ENCODE peak calls at places on chromosomes 12 and 14, in five cellular contexts. W is transverse colon, Z is SK-N-MC, N is stomach, C is HCT116. A is an unnamed sample. For H3K9me3, the result is how much of the 10 kb centered on the place peaks cover.

GRCh38 chr12:132724506-132725220 is 14.0 kb downstream of the PGAM5 start:
- DNase-seq in W (no peak), Z (no peak), N (no peak), C (no peak), A (no peak)

GRCh38 chr14:68878908-68879307 is 86.0 kb upstream of the ZFP36L1 start:
- DNase-seq in W (no peak), Z (no peak), N (no peak), C (no peak), A (no peak)

GRCh38 chr12:108468149-108468968 is 46.7 kb upstream of the FICD start:
- DNase-seq in W (no peak), Z (no peak), N (no peak), C (no peak), A (no peak)

GRCh38 chr14:89255852-89256251 is 161.2 kb downstream of the FOXN3 start:
- DNase-seq in W (no peak), Z (no peak), N (no peak), C (no peak), A (no peak)

GRCh38 chr12:30753233-30753632 is 1.5 kb downstream of the CAPRIN2 start:
- DNase-seq in W (no peak), Z (peak), N (no peak), C (no peak), A (peak)

GRCh38 chr14:32662234-32662633 is 276.4 kb upstream of the NPAS3 start:
- DNase-seq in W (no peak), Z (no peak), N (no peak), C (no peak), A (no peak)

GRCh38 chr12:91630906-91631305 is 448.3 kb upstream of the DCN start:
- DNase-seq in W (no peak), Z (no peak), N (no peak), C (no peak), A (no peak)

GRCh38 chr12:48296586-48297396 is 53.9 kb downstream of the ZNF641 start:
- DNase-seq in W (peak), Z (peak), N (peak), C (no peak), A (peak)

GRCh38 chr14:61152851-61153364 is 128.2 kb downstream of the TMEM30B start:
- DNase-seq in W (no peak), Z (no peak), N (no peak), C (no peak), A (no peak)

GRCh38 chr12:4490973-4491372 is 45.4 kb upstream of the FGF6 start:
- DNase-seq in W (no peak), Z (no peak), N (no peak), C (no peak), A (no peak)

GRCh38 chr14:99809864-99810854 is 16.9 kb downstream of the EML1 start:
- DNase-seq in W (no peak), Z (no peak), N (peak), C (no peak), A (no peak)

GRCh38 chr12:110038741-110039084 is 9.6 kb downstream of the C12orf76 start:
- DNase-seq in W (no peak), Z (no peak), N (no peak), C (no peak), A (no peak)

GRCh38 chr12:70367268-70368141 is 1.4 kb downstream of the KCNMB4 start:
- DNase-seq in W (no peak), Z (no peak), N (no peak), C (no peak), A (no peak)

GRCh38 chr12:88243886-88244491 is 101.9 kb downstream of the TMTC3 start:
- DNase-seq in W (no peak), Z (no peak), N (no peak), C (no peak), A (no peak)

GRCh38 chr14:54564799-54565235 is 2.1 kb upstream of the SAMD4A start:
- DNase-seq in W (no peak), Z (peak), N (no peak), C (no peak), A (no peak)

GRCh38 chr14:83347874-83348273 is 1814.2 kb upstream of the SEL1L start:
- DNase-seq in W (no peak), Z (no peak), N (no peak), C (no peak), A (no peak)

GRCh38 chr14:99093532-99094517 is 178.2 kb downstream of the BCL11B start:
- DNase-seq in W (no peak), Z (no peak), N (no peak), C (no peak), A (no peak)

GRCh38 chr14:99230271-99231141 is 41.5 kb downstream of the BCL11B start:
- DNase-seq in W (peak), Z (no peak), N (no peak), C (no peak), A (no peak)

GRCh38 chr12:108933950-108934349 is 54.1 kb downstream of the DAO start:
- DNase-seq in W (no peak), Z (no peak), N (no peak), C (no peak), A (no peak)

GRCh38 chr14:24456980-24457379 is 14.4 kb upstream of the SDR39U1 start:
- DNase-seq in W (no peak), Z (no peak), N (no peak), C (no peak), A (no peak)

GRCh38 chr14:77892381-77892871 is 92.5 kb downstream of the ADCK1 start:
- DNase-seq in W (no peak), Z (no peak), N (peak), C (no peak), A (no peak)

GRCh38 chr14:89428556-89429196 is 11.6 kb upstream of the FOXN3 start:
- DNase-seq in W (no peak), Z (no peak), N (no peak), C (no peak), A (no peak)

GRCh38 chr14:29148221-29148620 is 381.6 kb downstream of the FOXG1 start:
- DNase-seq in W (no peak), Z (no peak), N (no peak), C (no peak), A (no peak)

GRCh38 chr14:28057286-28058011 is 709.1 kb upstream of the FOXG1 start:
- DNase-seq in W (no peak), Z (no peak), N (no peak), C (no peak), A (no peak)

GRCh38 chr14:28058012-28058296 is 708.6 kb upstream of the FOXG1 start:
- DNase-seq in W (no peak), Z (no peak), N (no peak), C (no peak), A (no peak)

GRCh38 chr14:28055008-28055407 is 711.6 kb upstream of the FOXG1 start:
- DNase-seq in W (no peak), Z (no peak), N (no peak), C (no peak), A (no peak)

GRCh38 chr14:28052251-28052650 is 714.3 kb upstream of the FOXG1 start:
- DNase-seq in W (no peak), Z (no peak), N (no peak), C (no peak), A (no peak)
- H3K9me3 ChIP-seq in W (under half), Z (under half), N (under half), C (under half), A (under half)

GRCh38 chr14:33986804-33987203 is 35.9 kb upstream of the EGLN3 start:
- DNase-seq in W (no peak), Z (no peak), N (no peak), C (peak), A (no peak)
- TF ChIP-seq POLR2AphosphoS5 in W (no peak), Z (no peak), N (no peak), C (no peak), A (no peak)

GRCh38 chr14:106055257-106055656 is 528.9 kb downstream of the TMEM121 start:
- DNase-seq in W (no peak), Z (no peak), N (no peak), C (no peak), A (no peak)
- H3K9me3 ChIP-seq in W (under half), Z (under half), N (under half), C (under half), A (under half)

GRCh38 chr14:64636980-64637429 is 67.2 kb upstream of the PLEKHG3 start:
- DNase-seq in W (no peak), Z (no peak), N (no peak), C (no peak), A (no peak)

GRCh38 chr14:64637735-64638473 is 66.3 kb upstream of the PLEKHG3 start:
- DNase-seq in W (no peak), Z (peak), N (no peak), C (no peak), A (no peak)

GRCh38 chr14:64638625-64639024 is 65.6 kb upstream of the PLEKHG3 start:
- DNase-seq in W (no peak), Z (no peak), N (no peak), C (no peak), A (no peak)

GRCh38 chr14:64634558-64634957 is 69.7 kb upstream of the PLEKHG3 start:
- DNase-seq in W (no peak), Z (no peak), N (no peak), C (no peak), A (no peak)

DNA sequence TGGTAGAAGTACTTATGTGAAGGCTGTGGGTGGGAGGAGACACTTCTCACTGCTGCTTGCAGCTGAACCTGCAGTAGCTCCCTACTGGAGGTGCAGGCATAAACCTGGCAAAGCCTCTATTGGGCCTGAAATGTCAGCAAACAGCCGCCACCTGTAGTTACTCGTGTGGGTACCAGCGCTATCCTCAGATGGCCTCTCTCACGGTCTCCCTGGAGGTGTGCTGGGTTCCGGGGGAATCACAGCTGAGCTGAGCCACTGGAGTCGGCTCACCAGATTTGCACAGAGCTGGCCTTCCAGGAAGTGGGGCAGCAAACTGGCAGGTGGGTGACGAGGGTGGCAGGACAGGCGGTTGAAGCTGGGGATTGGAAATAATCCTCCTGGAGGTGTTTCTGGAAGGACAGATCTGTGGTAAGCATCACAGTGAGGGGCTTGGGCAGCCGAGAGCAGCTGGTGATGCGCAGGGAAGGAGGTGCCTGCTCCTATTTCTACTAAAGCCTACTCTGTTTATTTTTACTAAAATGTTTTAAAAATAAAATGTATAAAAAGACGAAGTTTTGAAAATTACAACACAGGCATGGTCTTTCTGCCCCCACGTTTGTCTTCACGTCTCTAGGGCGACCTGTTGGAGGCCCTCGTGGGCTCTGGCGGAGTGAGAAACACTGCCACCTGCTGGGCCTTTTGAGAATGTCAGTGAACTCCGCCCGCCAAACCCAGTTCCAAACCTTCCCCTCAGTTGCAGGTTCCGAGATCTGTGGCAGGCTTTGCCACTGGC is 67.8 kb upstream of the PLEKHG3 start:
- DNase-seq in W (peak), Z (no peak), N (peak), C (peak), A (peak)
- TF ChIP-seq POLR2AphosphoS5 in W (no peak), Z (no peak), N (peak), C (no peak), A (no peak)

DNA sequence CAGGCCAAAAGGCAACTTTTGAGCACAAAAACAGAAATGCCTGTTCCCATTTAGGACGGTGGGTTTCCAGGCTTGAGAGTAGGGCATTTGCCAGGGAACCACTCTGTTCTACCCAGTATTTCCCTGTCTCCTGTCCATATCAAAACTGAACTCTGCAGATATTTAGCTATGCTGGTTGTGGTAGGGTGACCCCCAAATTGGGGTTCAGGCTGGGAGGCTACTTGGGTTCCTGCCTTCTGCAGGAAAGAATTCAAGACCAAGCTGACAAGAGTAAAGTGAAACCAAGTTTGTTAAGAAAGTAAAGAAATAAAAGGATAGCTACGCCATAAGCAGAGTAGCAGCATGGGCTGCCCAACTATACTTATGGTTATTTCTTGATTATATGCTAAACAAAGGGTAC is 3.6 kb upstream of the BLTP3B start:
- DNase-seq in W (no peak), Z (no peak), N (no peak), C (no peak), A (no peak)
- H3K9me3 ChIP-seq in W (under half), Z (under half), N (under half), C (under half), A (under half)

GRCh38 chr12:119311897-119312296 is 22.6 kb upstream of the CCDC60 start:
- DNase-seq in W (no peak), Z (no peak), N (no peak), C (no peak), A (no peak)
- TF ChIP-seq POLR2AphosphoS5 in W (no peak), Z (no peak), N (no peak), C (no peak), A (no peak)

GRCh38 chr14:106848330-106849121 is 1322.1 kb downstream of the TMEM121 start:
- DNase-seq in W (peak), Z (no peak), N (no peak), C (no peak), A (no peak)
- H3K9me3 ChIP-seq in W (under half), Z (under half), N (under half), C (under half), A (under half)